ENCODE peak calls at places on chromosomes 3 and 15, in four cellular contexts. V is fibroblast of gingiva; Y is mucosa of gallbladder; W is stimulated activated CD8-positive, alpha-beta memory T cell treated with anti-CD3 and anti-CD28 coated beads, Interleukin-4, amount 100 ng/mL, for 1 hour. I is an unnamed sample.

GRCh38 chr3:65027335-65027734 is 339.5 kb upstream of the ADAMTS9 start:
- DNase-seq in V (no peak), Y (no peak), W (no peak), I (no peak)

GRCh38 chr3:65408531-65409181 is 630.1 kb downstream of the MAGI1 start:
- DNase-seq in V (no peak), Y (no peak), W (no peak), I (no peak)

GRCh38 chr3:185584681-185585080 is 1.4 kb upstream of the SENP2 start:
- DNase-seq in V (no peak), Y (no peak), W (no peak), I (no peak)

GRCh38 chr15:74433592-74434259 is at the start of gene SEMA7A:
- DNase-seq in V (peak; percentile 78), Y (peak; percentile 78), W (peak; percentile 44), I (peak; percentile 83)

GRCh38 chr15:28960979-28961378 is 75.2 kb downstream of the APBA2 start:
- DNase-seq in V (no peak), Y (no peak), W (no peak), I (peak; percentile 51)

GRCh38 chr3:124701687-124702086 is 28.6 kb upstream of the UMPS start:
- DNase-seq in V (peak; percentile 36), Y (no peak), W (no peak), I (peak; percentile 32)

GRCh38 chr15:60675763-60676162 is 196.8 kb upstream of the ICE2 start:
- DNase-seq in V (no peak), Y (no peak), W (no peak), I (no peak)

GRCh38 chr3:11602886-11603285 is 40.8 kb downstream of the VGLL4 start:
- DNase-seq in V (no peak), Y (no peak), W (no peak), I (no peak)

GRCh38 chr3:46114324-46114988 is 87.2 kb upstream of the XCR1 start:
- DNase-seq in V (peak; percentile 92), Y (no peak), W (no peak), I (peak; percentile 82)

GRCh38 chr3:191414286-191414685 is 46.7 kb upstream of the PYDC2 start:
- DNase-seq in V (no peak), Y (no peak), W (no peak), I (peak; percentile 29)

GRCh38 chr15:69538381-69538780 is 85.8 kb downstream of the RPLP1 start:
- DNase-seq in V (no peak), Y (no peak), W (no peak), I (no peak)

GRCh38 chr3:163951397-163951987 is 1126.8 kb downstream of the SI start:
- DNase-seq in V (no peak), Y (no peak), W (no peak), I (no peak)

GRCh38 chr3:172256101-172256687 is 192.1 kb downstream of the GHSR start:
- DNase-seq in V (peak; percentile 85), Y (peak; percentile 55), W (no peak), I (peak; percentile 48)

GRCh38 chr15:98568382-98569017 is 79.8 kb upstream of the IGF1R start:
- DNase-seq in V (no peak), Y (no peak), W (no peak), I (peak; percentile 10)

GRCh38 chr3:135792174-135792573 is 173.4 kb upstream of the PPP2R3A start:
- DNase-seq in V (no peak), Y (no peak), W (no peak), I (no peak)

GRCh38 chr3:46358466-46358865 is 4.6 kb downstream of the CCR2 start:
- DNase-seq in V (no peak), Y (no peak), W (no peak), I (no peak)

GRCh38 chr3:180416111-180416541 is 185.8 kb upstream of the TTC14 start:
- DNase-seq in V (no peak), Y (no peak), W (no peak), I (no peak)

GRCh38 chr3:108433928-108434327 is 76.5 kb downstream of the MYH15 start:
- DNase-seq in V (no peak), Y (no peak), W (no peak), I (no peak)

GRCh38 chr3:69451594-69451993 is 65.7 kb upstream of the FRMD4B start:
- DNase-seq in V (no peak), Y (no peak), W (no peak), I (no peak)

GRCh38 chr3:58522759-58523425 is 14.1 kb downstream of the ACOX2 start:
- DNase-seq in V (no peak), Y (no peak), W (no peak), I (no peak)

GRCh38 chr3:171266034-171266805 is 194.0 kb downstream of the TNIK start:
- DNase-seq in V (no peak), Y (no peak), W (no peak), I (peak; percentile 28)

GRCh38 chr3:194592798-194593752 is 40.1 kb downstream of the TMEM44 start:
- DNase-seq in V (peak; percentile 99), Y (no peak), W (no peak), I (peak; percentile 99)

GRCh38 chr3:9026320-9027040 is 63.2 kb upstream of the RAD18 start:
- DNase-seq in V (no peak), Y (no peak), W (no peak), I (no peak)

GRCh38 chr15:63453181-63453905 is 51.0 kb upstream of the USP3 start:
- DNase-seq in V (no peak), Y (no peak), W (no peak), I (no peak)

GRCh38 chr3:46851364-46852328 is 11.6 kb downstream of the MYL3 start:
- DNase-seq in V (no peak), Y (no peak), W (no peak), I (no peak)

GRCh38 chr15:99446565-99447496 is 119.0 kb upstream of the MEF2A start:
- DNase-seq in V (no peak), Y (no peak), W (no peak), I (no peak)

GRCh38 chr15:38226867-38227266 is 25.8 kb upstream of the SPRED1 start:
- DNase-seq in V (peak; percentile 61), Y (peak; percentile 72), W (no peak), I (peak; percentile 86)

GRCh38 chr3:126465928-126466564 is 9.6 kb downstream of the ZXDC start:
- DNase-seq in V (no peak), Y (no peak), W (no peak), I (no peak)

GRCh38 chr3:37198996-37199395 is 24.6 kb upstream of the LRRFIP2 start:
- DNase-seq in V (no peak), Y (no peak), W (no peak), I (peak; percentile 64)

GRCh38 chr3:124895756-124896155 is 8.6 kb upstream of the ITGB5 start:
- DNase-seq in V (no peak), Y (no peak), W (no peak), I (no peak)

I was measured in foreskin fibroblast.